ENCODE peak calls at places on chromosome 10, in nine cellular contexts. J is uterus, E is stomach, D is H1, F is body of pancreas, L is suprapubic skin, B is heart left ventricle, O is transverse colon, T is IMR-90. Q is an unnamed sample.

GRCh38 chr10:90658791-90659190 is 199.0 kb downstream of the HTR7 start:
- DNase-seq in L (no peak), T (no peak), F (no peak), B (no peak), J (no peak), E (no peak), D (no peak), O (no peak), Q (no peak)

GRCh38 chr10:123614888-123615287 is 51.3 kb upstream of the GPR26 start:
- DNase-seq in D (peak; percentile 66), J (peak; percentile 24), L (no peak), B (peak; percentile 53), T (peak; percentile 7), O (peak; percentile 69), F (peak; percentile 78), E (peak; percentile 64), Q (no peak)

GRCh38 chr10:14456218-14456869 is 125.6 kb upstream of the FRMD4A start:
- DNase-seq in E (no peak), T (no peak), J (no peak), O (no peak), B (no peak), L (no peak), D (no peak), F (no peak), Q (no peak)

GRCh38 chr10:101238732-101239105 is 9.5 kb upstream of the LBX1 start:
- DNase-seq in F (no peak), J (no peak), E (no peak), L (no peak), B (no peak), D (no peak), T (no peak), O (no peak), Q (no peak)

GRCh38 chr10:26909753-26910152 is 49.0 kb upstream of the ABI1 start:
- DNase-seq in F (no peak), L (no peak), B (no peak), J (no peak), T (no peak), O (no peak), D (no peak), E (no peak), Q (no peak)

GRCh38 chr10:49417311-49418052 is 21.6 kb upstream of the DRGX start:
- DNase-seq in J (no peak), L (no peak), O (no peak), B (no peak), T (no peak), F (no peak), E (no peak), D (no peak), Q (no peak)

GRCh38 chr10:25175527-25176420 is 973 bp downstream of the GPR158 start:
- DNase-seq in F (peak; percentile 47), E (no peak), T (no peak), B (no peak), L (no peak), D (no peak), O (peak; percentile 10), J (no peak), Q (no peak)

GRCh38 chr10:117684673-117685211 is 142.2 kb downstream of the EMX2 start:
- DNase-seq in F (peak; percentile 17), O (peak; percentile 35), E (peak; percentile 52), D (no peak), T (no peak), L (peak; percentile 81), J (peak; percentile 59), B (peak; percentile 22), Q (no peak)

GRCh38 chr10:73997479-73997805 is 474 bp upstream of the VCL start:
- DNase-seq in D (no peak), F (no peak), E (no peak), J (no peak), L (no peak), B (no peak), T (no peak), O (peak; percentile 87), Q (no peak)

GRCh38 chr10:98299341-98299740 is 31.3 kb upstream of the LOXL4 start:
- DNase-seq in E (no peak), D (no peak), O (no peak), L (no peak), T (peak; percentile 37), F (no peak), B (no peak), J (no peak), Q (no peak)

GRCh38 chr10:120557296-120557810 is 100.3 kb downstream of the PLPP4 start:
- DNase-seq in O (no peak), L (no peak), E (no peak), F (no peak), B (no peak), T (no peak), J (no peak), D (no peak), Q (no peak)

GRCh38 chr10:57420881-57421280 is 846.8 kb downstream of the IPMK start:
- DNase-seq in T (no peak), E (no peak), J (no peak), D (no peak), O (no peak), L (no peak), B (no peak), F (no peak), Q (no peak)

GRCh38 chr10:49066944-49067730 is 48.2 kb downstream of the VSTM4 start:
- DNase-seq in D (no peak), E (no peak), J (no peak), L (no peak), F (no peak), B (no peak), O (no peak), T (no peak), Q (no peak)

GRCh38 chr10:114767589-114768393 is 53.8 kb upstream of the FHIP2A start:
- DNase-seq in L (no peak), J (no peak), E (peak; percentile 65), O (peak; percentile 65), T (peak; percentile 28), B (peak; percentile 54), D (no peak), F (peak; percentile 76), Q (no peak)

GRCh38 chr10:128268015-128268722 is 141.9 kb upstream of the MKI67 start:
- DNase-seq in D (peak; percentile 67), J (no peak), L (no peak), E (no peak), T (no peak), O (no peak), B (no peak), F (no peak), Q (no peak)

GRCh38 chr10:24278519-24278889 is 69.6 kb downstream of the KIAA1217 start:
- DNase-seq in F (no peak), O (no peak), L (no peak), E (no peak), J (no peak), B (no peak), D (no peak), T (no peak), Q (no peak)

GRCh38 chr10:119310807-119311206 is 103.4 kb downstream of the GRK5 start:
- DNase-seq in O (no peak), J (no peak), F (no peak), E (no peak), L (no peak), B (no peak), T (no peak), D (no peak), Q (no peak)

GRCh38 chr10:75166623-75166972 is 44.0 kb upstream of the VDAC2 start:
- DNase-seq in L (no peak), O (no peak), E (no peak), B (no peak), D (no peak), T (no peak), J (no peak), F (no peak), Q (no peak)

GRCh38 chr10:124701435-124701834 is 42.7 kb downstream of the FAM53B start:
- DNase-seq in L (no peak), E (peak; percentile 88), J (peak; percentile 95), B (peak; percentile 96), T (peak; percentile 71), D (no peak), O (peak; percentile 69), F (peak; percentile 92), Q (no peak)

GRCh38 chr10:126839094-126839761 is 66.0 kb upstream of the DOCK1 start:
- DNase-seq in O (peak; percentile 73), F (peak; percentile 92), J (no peak), T (no peak), B (no peak), E (peak; percentile 86), L (no peak), D (no peak), Q (no peak)

GRCh38 chr10:30992671-30993070 is 39.0 kb downstream of the ZNF438 start:
- DNase-seq in J (no peak), L (no peak), T (no peak), O (no peak), B (no peak), F (no peak), E (no peak), D (no peak), Q (no peak)
- TF ChIP-seq POLR2A in J (no peak), L (no peak), T (no peak), O (no peak), B (no peak), F (no peak), E (no peak), D (no peak), Q (no peak)

DNA sequence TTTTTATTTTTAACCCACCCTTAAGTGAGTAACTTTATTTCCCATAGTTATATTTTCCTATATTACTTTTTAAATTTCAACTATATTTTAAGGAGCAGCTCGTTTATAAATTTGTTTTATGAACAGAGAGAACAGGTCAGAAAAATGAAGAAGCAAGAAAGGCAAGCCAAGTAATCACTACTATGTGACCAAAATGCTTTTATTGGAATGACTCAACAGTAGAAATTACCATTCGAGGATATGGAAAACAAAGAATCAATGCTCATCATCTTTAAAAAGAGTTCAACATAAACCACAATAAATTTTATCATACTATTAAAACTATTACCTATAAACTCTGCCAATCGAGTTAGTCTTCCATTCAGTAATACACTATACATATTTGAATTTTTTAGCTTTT is 7.6 kb downstream of the HERC4 start:
- DNase-seq in L (no peak), B (no peak), O (no peak), J (no peak), F (no peak), E (no peak), T (no peak), D (no peak), Q (no peak)
- H3K36me3 ChIP-seq in L (peaks cover 8% of the 10 kb centered on the region), B (no peaks in the 10 kb centered on the region), O (no peaks in the 10 kb centered on the region), J (no peaks in the 10 kb centered on the region), F (no peaks in the 10 kb centered on the region), E (peaks cover 28% of the 10 kb centered on the region), T (peaks cover 12% of the 10 kb centered on the region), D (peaks cover 46% of the 10 kb centered on the region), Q (peaks cover 63% of the 10 kb centered on the region)

GRCh38 chr10:3465406-3465891 is 292.9 kb upstream of the PITRM1 start:
- DNase-seq in L (no peak), D (no peak), F (no peak), E (no peak), B (no peak), O (peak; percentile 59), J (no peak), T (peak; percentile 15), Q (no peak)
- TF ChIP-seq POLR2A in L (no peak), D (no peak), F (no peak), E (no peak), B (no peak), O (peak; percentile 55), J (no peak), T (no peak), Q (no peak)

DNA sequence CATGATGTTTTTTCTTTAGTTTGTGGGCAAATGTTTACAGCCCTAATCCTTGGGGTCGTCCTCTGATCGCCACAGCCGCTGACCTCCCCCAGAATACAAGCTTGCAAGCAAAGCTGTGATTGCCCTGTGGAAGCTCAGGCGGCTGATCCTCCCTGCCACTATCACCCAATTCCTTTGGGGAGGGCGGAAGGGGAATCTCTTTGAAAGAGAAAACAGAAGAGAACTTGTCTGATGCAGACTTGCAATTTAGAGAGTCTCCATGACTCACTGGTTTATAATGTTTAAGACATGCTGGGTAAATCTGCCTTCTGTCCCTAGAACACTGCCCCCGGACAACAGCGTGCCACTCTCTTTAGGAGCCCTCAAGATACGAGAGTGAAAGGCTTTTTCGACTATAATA is 75.5 kb downstream of the NRP1 start:
- DNase-seq in B (no peak), L (no peak), J (no peak), D (no peak), T (peak; percentile 73), O (no peak), E (no peak), F (no peak), Q (no peak)
- H3K36me3 ChIP-seq in B (peaks cover 3% of the 10 kb centered on the region), L (peaks cover 20% of the 10 kb centered on the region), J (no peaks in the 10 kb centered on the region), D (no peaks in the 10 kb centered on the region), T (peaks cover 12% of the 10 kb centered on the region), O (no peaks in the 10 kb centered on the region), E (peaks cover 21% of the 10 kb centered on the region), F (no peaks in the 10 kb centered on the region), Q (no peaks in the 10 kb centered on the region)

Q was measured in esophagus squamous epithelium.